ENCODE peak calls at places on chromosomes 5 and 9, in four cellular contexts. I is HTR-8/SVneo, O is WTC11, G is AG08395. M is an unnamed sample.

GRCh38 chr9:124501771-124502320 is 5.4 kb downstream of the NR5A1 start:
- DNase-seq in O (no peak), G (no peak), I (no peak), M (no peak)

GRCh38 chr9:97373311-97373710 is 38.6 kb upstream of the TDRD7 start:
- DNase-seq in O (no peak), I (no peak), G (no peak), M (no peak)

GRCh38 chr9:126335837-126336236 is 9.2 kb downstream of the MVB12B start:
- DNase-seq in G (no peak), O (no peak), I (no peak), M (no peak)

GRCh38 chr9:125513634-125514413 is 193.2 kb downstream of the MAPKAP1 start:
- DNase-seq in I (peak; percentile 71), O (no peak), G (peak; percentile 60), M (peak; percentile 34)

GRCh38 chr9:75873707-75874106 is 16.8 kb upstream of the PCSK5 start:
- DNase-seq in O (no peak), I (no peak), G (no peak), M (no peak)

GRCh38 chr9:137381501-137382443 is 41.2 kb downstream of the EXD3 start:
- DNase-seq in I (no peak), O (peak; percentile 11), G (no peak), M (no peak)

GRCh38 chr5:142445266-142445665 is 120.4 kb upstream of the SPRY4 start:
- DNase-seq in G (no peak), I (peak; percentile 27), O (no peak), M (no peak)

GRCh38 chr5:139137703-139138102 is 60.5 kb downstream of the SIL1 start:
- DNase-seq in G (no peak), O (peak; percentile 19), I (no peak), M (no peak)

GRCh38 chr9:122816163-122816867 is 12.1 kb downstream of the PDCL start:
- DNase-seq in O (no peak), G (no peak), I (no peak), M (no peak)

GRCh38 chr9:81417299-81417675 is 272.1 kb downstream of the TLE1 start:
- DNase-seq in G (no peak), I (no peak), O (no peak), M (no peak)

GRCh38 chr9:114908104-114908621 is 22.2 kb downstream of the TNFSF8 start:
- DNase-seq in I (peak; percentile 54), G (peak; percentile 50), O (no peak), M (peak; percentile 80)

GRCh38 chr9:131522257-131523085 is 8.6 kb downstream of the UCK1 start:
- DNase-seq in I (no peak), G (no peak), O (no peak), M (no peak)

GRCh38 chr5:112283943-112284342 is 135.1 kb downstream of the EPB41L4A start:
- DNase-seq in G (no peak), O (no peak), I (no peak), M (no peak)

GRCh38 chr9:2599896-2600295 is 21.7 kb upstream of the VLDLR start:
- DNase-seq in I (no peak), G (no peak), O (no peak), M (no peak)

GRCh38 chr5:9863486-9863885 is 233.3 kb upstream of the TAS2R1 start:
- DNase-seq in I (no peak), O (no peak), G (no peak), M (no peak)